ENCODE peak calls at places on chromosomes 13 and 19, in six cellular contexts. One of them, this sample, is unnamed.

GRCh38 chr13:27826379-27827353 is 34.4 kb downstream of the GSX1 start:
- DNase-seq in 8988T: peak
- DNase-seq in dorsolateral prefrontal cortex: peak
- DNase-seq in NCI-H2171: peak
- DNase-seq in activated effector memory CD4-positive, alpha-beta T cell treated with Interleukin-2 at 50 U/mL for 16 hours: peak
- DNase-seq in iPS-NIHi11: peak
- DNase-seq in this sample: peak

GRCh38 chr13:96075953-96076543 is 13.9 kb upstream of the HS6ST3 start:
- DNase-seq in activated effector memory CD4-positive, alpha-beta T cell treated with Interleukin-2 at 50 U/mL for 16 hours: no peak
- DNase-seq in iPS-NIHi11: peak
- DNase-seq in NCI-H2171: no peak
- DNase-seq in 8988T: no peak
- DNase-seq in dorsolateral prefrontal cortex: no peak
- DNase-seq in this sample: peak

GRCh38 chr19:1213391-1214286 is 8.1 kb downstream of the STK11 start:
- DNase-seq in NCI-H2171: no peak
- DNase-seq in activated effector memory CD4-positive, alpha-beta T cell treated with Interleukin-2 at 50 U/mL for 16 hours: peak
- DNase-seq in dorsolateral prefrontal cortex: peak
- DNase-seq in 8988T: no peak
- DNase-seq in iPS-NIHi11: no peak
- DNase-seq in this sample: peak

GRCh38 chr13:89310943-89311342 is 1639.8 kb downstream of the SLITRK5 start:
- DNase-seq in NCI-H2171: no peak
- DNase-seq in activated effector memory CD4-positive, alpha-beta T cell treated with Interleukin-2 at 50 U/mL for 16 hours: no peak
- DNase-seq in iPS-NIHi11: no peak
- DNase-seq in 8988T: no peak
- DNase-seq in dorsolateral prefrontal cortex: no peak
- DNase-seq in this sample: no peak

GRCh38 chr19:17553256-17553655 is 2.2 kb upstream of the COLGALT1 start:
- DNase-seq in NCI-H2171: peak
- DNase-seq in dorsolateral prefrontal cortex: no peak
- DNase-seq in 8988T: no peak
- DNase-seq in iPS-NIHi11: no peak
- DNase-seq in activated effector memory CD4-positive, alpha-beta T cell treated with Interleukin-2 at 50 U/mL for 16 hours: no peak
- DNase-seq in this sample: peak

GRCh38 chr19:1155352-1156304 is 18.4 kb downstream of the SBNO2 start:
- DNase-seq in 8988T: no peak
- DNase-seq in activated effector memory CD4-positive, alpha-beta T cell treated with Interleukin-2 at 50 U/mL for 16 hours: no peak
- DNase-seq in NCI-H2171: no peak
- DNase-seq in dorsolateral prefrontal cortex: no peak
- DNase-seq in iPS-NIHi11: no peak
- DNase-seq in this sample: no peak

GRCh38 chr13:85864963-85865530 is 65.8 kb upstream of the SLITRK6 start:
- DNase-seq in NCI-H2171: no peak
- DNase-seq in iPS-NIHi11: peak
- DNase-seq in 8988T: no peak
- DNase-seq in dorsolateral prefrontal cortex: no peak
- DNase-seq in activated effector memory CD4-positive, alpha-beta T cell treated with Interleukin-2 at 50 U/mL for 16 hours: no peak
- DNase-seq in this sample: no peak

GRCh38 chr13:31587696-31588266 is 151.5 kb upstream of the RXFP2 start:
- DNase-seq in activated effector memory CD4-positive, alpha-beta T cell treated with Interleukin-2 at 50 U/mL for 16 hours: no peak
- DNase-seq in dorsolateral prefrontal cortex: no peak
- DNase-seq in NCI-H2171: no peak
- DNase-seq in 8988T: no peak
- DNase-seq in iPS-NIHi11: no peak
- DNase-seq in this sample: no peak

GRCh38 chr13:90717451-90717936 is 630.0 kb upstream of the MIR17HG start:
- DNase-seq in 8988T: no peak
- DNase-seq in iPS-NIHi11: peak
- DNase-seq in activated effector memory CD4-positive, alpha-beta T cell treated with Interleukin-2 at 50 U/mL for 16 hours: no peak
- DNase-seq in NCI-H2171: no peak
- DNase-seq in dorsolateral prefrontal cortex: no peak
- DNase-seq in this sample: peak

GRCh38 chr13:35600137-35600536 is 123.6 kb upstream of the MAB21L1 start:
- DNase-seq in dorsolateral prefrontal cortex: no peak
- DNase-seq in 8988T: no peak
- DNase-seq in NCI-H2171: no peak
- DNase-seq in activated effector memory CD4-positive, alpha-beta T cell treated with Interleukin-2 at 50 U/mL for 16 hours: no peak
- DNase-seq in iPS-NIHi11: no peak
- DNase-seq in this sample: no peak

This sample was measured in dermis microvascular lymphatic vessel endothelial cell.